ENCODE peak calls at places on chromosome 21, in nine cellular contexts. I is colonic mucosa, X is tibial nerve, H is Peyer's patch, U is stomach, F is mesothelial cell of epicardium, R is AG04450, B is mucosa of descending colon, K is A549. O is an unnamed sample.

GRCh38 chr21:45613396-45613795 is 30.1 kb upstream of the PCBP3 start:
- DNase-seq in I (no peak), X (no peak), H (peak), U (no peak), F (no peak), R (no peak), B (no peak), K (no peak), O (no peak)

GRCh38 chr21:46118871-46119564 is 21.1 kb downstream of the COL6A2 start:
- DNase-seq in I (no peak), X (no peak), H (peak), U (no peak), F (no peak), R (no peak), B (peak), K (no peak), O (no peak)

GRCh38 chr21:29753216-29753615 is 186.6 kb downstream of the GRIK1 start:
- DNase-seq in I (no peak), X (no peak), H (no peak), U (no peak), F (no peak), R (no peak), B (no peak), K (no peak), O (no peak)

GRCh38 chr21:46092026-46092764 is 5.7 kb upstream of the COL6A2 start:
- DNase-seq in I (peak), X (peak), H (peak), U (peak), F (no peak), R (peak), B (no peak), K (no peak), O (no peak)

GRCh38 chr21:22597660-22598255 is 1599.5 kb downstream of the NCAM2 start:
- DNase-seq in I (no peak), X (no peak), H (no peak), U (no peak), F (no peak), R (no peak), B (no peak), K (no peak), O (no peak)

GRCh38 chr21:34593954-34594531 is 20.9 kb downstream of the RCAN1 start:
- DNase-seq in I (no peak), X (peak), H (no peak), U (no peak), F (no peak), R (no peak), B (no peak), K (no peak), O (no peak)

GRCh38 chr21:14901482-14901958 is 163.3 kb downstream of the NRIP1 start:
- DNase-seq in I (no peak), X (no peak), H (no peak), U (no peak), F (no peak), R (no peak), B (no peak), K (no peak), O (no peak)

GRCh38 chr21:45074048-45074817 is at the start of gene ADARB1:
- DNase-seq in I (peak), X (no peak), H (peak), U (peak), F (peak), R (no peak), B (peak), K (peak), O (peak)

GRCh38 chr21:45855248-45855801 is 126.2 kb upstream of the COL6A1 start:
- DNase-seq in I (no peak), X (no peak), H (no peak), U (peak), F (no peak), R (no peak), B (no peak), K (no peak), O (no peak)

GRCh38 chr21:34877485-34878128 is 171.5 kb downstream of the RUNX1 start:
- DNase-seq in I (peak), X (no peak), H (peak), U (peak), F (no peak), R (no peak), B (peak), K (no peak), O (peak)

GRCh38 chr21:25359724-25360123 is 247.6 kb downstream of the MRPL39 start:
- DNase-seq in I (no peak), X (no peak), H (no peak), U (no peak), F (no peak), R (no peak), B (no peak), K (no peak), O (no peak)

GRCh38 chr21:36164427-36164784 is 7.8 kb downstream of the DOP1B start:
- DNase-seq in I (peak), X (no peak), H (no peak), U (peak), F (no peak), R (no peak), B (peak), K (no peak), O (peak)

GRCh38 chr21:34693192-34693810 is 24.5 kb downstream of the CLIC6 start:
- DNase-seq in I (peak), X (peak), H (no peak), U (peak), F (no peak), R (peak), B (no peak), K (peak), O (peak)

GRCh38 chr21:20445971-20446370 is 552.2 kb upstream of the NCAM2 start:
- DNase-seq in I (no peak), X (no peak), H (no peak), U (no peak), F (no peak), R (no peak), B (no peak), K (no peak), O (no peak)

DNA sequence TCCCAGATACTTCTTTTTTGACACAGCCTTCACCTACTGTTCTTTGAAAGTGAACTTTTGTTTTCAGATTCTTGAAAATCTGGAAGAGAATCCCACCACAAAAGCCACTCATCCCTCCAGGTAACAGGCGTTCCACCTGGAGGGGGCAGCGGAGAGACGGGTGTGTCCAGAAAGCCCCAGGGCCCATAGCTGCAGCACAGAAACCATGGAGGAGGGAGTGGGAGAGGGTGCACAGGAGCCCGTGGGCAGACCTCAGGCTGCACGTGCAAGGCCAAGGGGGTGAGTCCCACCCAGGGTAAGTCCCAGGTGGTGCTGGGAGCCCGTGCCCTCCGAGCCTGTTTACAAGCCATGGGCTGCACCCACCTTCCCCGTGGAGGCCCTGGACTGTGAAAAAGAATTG is 86.5 kb downstream of the PSMG1 start:
- DNase-seq in I (no peak), X (no peak), H (no peak), U (no peak), F (no peak), R (no peak), B (no peak), K (no peak), O (no peak)
- TF ChIP-seq CTCF in I (no peak), X (no peak), H (no peak), U (no peak), F (no peak), R (no peak), B (no peak), K (no peak), O (no peak)

DNA sequence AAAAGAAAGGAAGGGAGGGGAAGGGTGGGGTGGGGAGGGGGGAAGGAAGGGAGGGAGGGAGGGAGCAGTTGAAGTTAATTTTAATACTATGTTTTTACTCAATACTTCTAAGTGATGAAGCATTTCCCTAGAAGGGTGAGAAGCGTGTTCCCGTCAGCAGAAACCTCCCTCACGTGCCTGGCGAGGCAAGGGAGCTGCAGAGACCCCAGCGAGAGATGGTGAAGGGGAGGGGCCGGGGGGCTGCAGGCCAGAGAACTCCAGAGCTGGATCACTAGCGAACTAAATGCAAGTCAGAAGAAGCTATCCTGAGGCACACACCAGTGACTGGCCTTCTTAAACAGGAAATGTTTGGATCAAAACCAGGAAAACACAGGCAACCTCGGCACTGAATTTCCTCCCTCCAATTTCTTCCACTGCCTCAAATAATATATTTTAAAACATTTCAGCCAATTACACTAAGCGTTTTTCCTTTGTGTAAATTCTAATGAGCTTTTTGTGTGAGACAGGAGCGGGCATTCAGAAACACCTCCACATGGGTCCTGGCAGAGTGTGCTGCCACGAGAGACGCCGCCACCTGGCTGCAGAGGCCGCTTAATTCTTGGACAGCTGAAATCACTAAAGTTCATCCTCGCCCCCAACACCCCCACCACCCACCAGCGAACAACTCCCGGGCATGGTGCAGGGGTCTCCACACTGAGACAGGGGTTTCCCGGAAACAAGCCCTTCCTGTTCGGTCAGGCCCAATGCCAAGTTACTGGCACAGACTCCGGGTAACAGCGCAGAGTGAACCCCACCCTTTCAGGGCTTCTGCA is 17.8 kb downstream of the WDR4 start:
- DNase-seq in I (no peak), X (no peak), H (no peak), U (no peak), F (no peak), R (no peak), B (no peak), K (no peak), O (no peak)
- TF ChIP-seq CTCF in I (no peak), X (no peak), H (no peak), U (no peak), F (no peak), R (no peak), B (no peak), K (no peak), O (no peak)

GRCh38 chr21:18249542-18250152 is 5.0 kb downstream of the CHODL start:
- DNase-seq in I (no peak), X (no peak), H (no peak), U (no peak), F (no peak), R (no peak), B (no peak), K (no peak), O (no peak)
- TF ChIP-seq CTCF in I (no peak), X (no peak), H (no peak), U (no peak), F (no peak), R (no peak), B (no peak), K (no peak), O (no peak)

GRCh38 chr21:28018213-28018612 is 974.5 kb downstream of the LTN1 start:
- DNase-seq in I (no peak), X (no peak), H (no peak), U (no peak), F (no peak), R (no peak), B (no peak), K (no peak), O (no peak)

GRCh38 chr21:28016571-28016970 is 976.1 kb downstream of the LTN1 start:
- DNase-seq in I (no peak), X (no peak), H (no peak), U (no peak), F (no peak), R (no peak), B (no peak), K (no peak), O (no peak)

GRCh38 chr21:28018741-28019669 is 973.7 kb downstream of the LTN1 start:
- DNase-seq in I (no peak), X (no peak), H (no peak), U (no peak), F (no peak), R (no peak), B (no peak), K (no peak), O (no peak)
- TF ChIP-seq CTCF in I (no peak), X (no peak), H (no peak), U (no peak), F (no peak), R (no peak), B (no peak), K (no peak), O (no peak)

O was measured in prostate gland.